ENCODE peak calls at places on chromosome X, in eight cellular contexts. H is dorsolateral prefrontal cortex, P is fibroblast of pulmonary artery, L is cardiac fibroblast, W is fibroblast of mammary gland, D is body of pancreas, S is heart left ventricle, N is psoas muscle. Q is an unnamed sample.

GRCh38 chrX:134670241-134670811 is 12.1 kb upstream of the PLAC1 start:
- DNase-seq in H (no peak), P (peak; percentile 63), L (peak; percentile 78), W (peak; percentile 64), D (peak; percentile 63), S (no peak), N (peak; percentile 12), Q (peak; percentile 81)

GRCh38 chrX:152206426-152206825 is 68.0 kb upstream of the MAGEA10 start:
- DNase-seq in H (no peak), P (no peak), L (no peak), W (no peak), D (no peak), S (no peak), N (no peak), Q (no peak)

GRCh38 chrX:37644381-37645305 is 40.9 kb upstream of the XK start:
- DNase-seq in H (no peak), P (no peak), L (no peak), W (no peak), D (no peak), S (no peak), N (no peak), Q (no peak)

GRCh38 chrX:2495595-2495994 is 5.2 kb downstream of the DHRSX start:
- DNase-seq in H (no peak), P (no peak), L (no peak), W (no peak), D (no peak), S (no peak), N (no peak), Q (no peak)

GRCh38 chrX:134396174-134396573 is 63.8 kb upstream of the HPRT1 start:
- DNase-seq in H (no peak), P (peak; percentile 21), L (peak; percentile 30), W (peak; percentile 30), D (no peak), S (no peak), N (no peak), Q (peak; percentile 19)

GRCh38 chrX:55057691-55058249 is 17.1 kb upstream of the PAGE2B start:
- DNase-seq in H (no peak), P (peak; percentile 62), L (peak; percentile 49), W (peak; percentile 36), D (peak; percentile 37), S (no peak), N (no peak), Q (peak; percentile 33)

GRCh38 chrX:76453737-76454406 is 26.4 kb downstream of the MAGEE1 start:
- DNase-seq in H (no peak), P (no peak), L (no peak), W (no peak), D (peak; percentile 78), S (no peak), N (no peak), Q (no peak)

GRCh38 chrX:56368962-56369361 is 136.8 kb downstream of the KLF8 start:
- DNase-seq in H (no peak), P (no peak), L (no peak), W (no peak), D (no peak), S (no peak), N (no peak), Q (no peak)

GRCh38 chrX:154751121-154751668 is 318 bp upstream of the GAB3 start:
- DNase-seq in H (no peak), P (no peak), L (no peak), W (no peak), D (no peak), S (no peak), N (peak; percentile 16), Q (no peak)

GRCh38 chrX:11724122-11725017 is 33.7 kb upstream of the MSL3 start:
- DNase-seq in H (no peak), P (peak; percentile 58), L (peak; percentile 56), W (peak; percentile 57), D (no peak), S (no peak), N (no peak), Q (peak; percentile 48)

GRCh38 chrX:128623361-128623760 is 571.2 kb upstream of the ACTRT1 start:
- DNase-seq in H (no peak), P (no peak), L (no peak), W (no peak), D (no peak), S (no peak), N (no peak), Q (no peak)

GRCh38 chrX:40098264-40099045 is 697 bp upstream of the BCOR start:
- DNase-seq in H (no peak), P (no peak), L (peak; percentile 63), W (no peak), D (peak; percentile 68), S (peak; percentile 42), N (peak; percentile 40), Q (peak; percentile 63)

GRCh38 chrX:124504106-124504983 is 158.0 kb downstream of the SH2D1A start:
- DNase-seq in H (no peak), P (no peak), L (no peak), W (peak; percentile 2), D (no peak), S (no peak), N (no peak), Q (no peak)

GRCh38 chrX:147948531-147948930 is 32.6 kb upstream of the FMR1NB start:
- DNase-seq in H (no peak), P (no peak), L (no peak), W (no peak), D (no peak), S (no peak), N (no peak), Q (no peak)

GRCh38 chrX:40173662-40174593 is 76.2 kb upstream of the BCOR start:
- DNase-seq in H (no peak), P (no peak), L (no peak), W (no peak), D (peak; percentile 65), S (peak; percentile 34), N (peak; percentile 35), Q (peak; percentile 25)

GRCh38 chrX:47513697-47514085 is 30.7 kb upstream of the ZNF41 start:
- DNase-seq in H (no peak), P (no peak), L (peak; percentile 19), W (peak; percentile 35), D (no peak), S (no peak), N (no peak), Q (peak; percentile 77)

GRCh38 chrX:88940904-88941303 is 193.9 kb downstream of the CPXCR1 start:
- DNase-seq in H (no peak), P (no peak), L (no peak), W (no peak), D (no peak), S (no peak), N (no peak), Q (no peak)

GRCh38 chrX:116781926-116782325 is 319.1 kb upstream of the CT83 start:
- DNase-seq in H (no peak), P (no peak), L (no peak), W (no peak), D (no peak), S (no peak), N (peak; percentile 16), Q (no peak)

GRCh38 chrX:115030635-115031034 is 13.2 kb upstream of the IL13RA2 start:
- DNase-seq in H (no peak), P (no peak), L (no peak), W (no peak), D (no peak), S (peak; percentile 5), N (no peak), Q (no peak)

GRCh38 chrX:81201692-81202412 is at the start of the genes HMGN5 and SH3BGRL:
- DNase-seq in H (peak; percentile 61), P (peak; percentile 91), L (peak; percentile 93), W (peak; percentile 88), D (peak; percentile 91), S (peak; percentile 80), N (peak; percentile 76), Q (peak; percentile 89)

GRCh38 chrX:22041931-22042530 is 9.9 kb downstream of the PHEX start:
- DNase-seq in H (no peak), P (no peak), L (no peak), W (no peak), D (no peak), S (no peak), N (no peak), Q (no peak)
- H3K4me3 ChIP-seq in H (no peak overlapping the region), P (no peak overlapping the region), L (no peak overlapping the region), W (no peak overlapping the region), D (no peak overlapping the region), S (no peak overlapping the region), N (no peak overlapping the region), Q (no peak overlapping the region)

GRCh38 chrX:54043084-54043483 is 1.2 kb downstream of the PHF8 start:
- DNase-seq in H (no peak), P (no peak), L (no peak), W (no peak), D (no peak), S (no peak), N (no peak), Q (no peak)

GRCh38 chrX:54045563-54046228 is 1.4 kb upstream of the PHF8 start:
- DNase-seq in H (no peak), P (no peak), L (no peak), W (no peak), D (no peak), S (no peak), N (no peak), Q (no peak)

GRCh38 chrX:54044877-54045328 is 630 bp upstream of the PHF8 start:
- DNase-seq in H (no peak), P (no peak), L (no peak), W (no peak), D (no peak), S (no peak), N (no peak), Q (no peak)

GRCh38 chrX:54043696-54044125 is 562 bp downstream of the PHF8 start:
- DNase-seq in H (peak; percentile 18), P (peak; percentile 14), L (peak; percentile 44), W (peak; percentile 17), D (peak; percentile 38), S (peak; percentile 23), N (peak; percentile 24), Q (peak; percentile 42)

GRCh38 chrX:54044126-54044876 is at the start of gene PHF8:
- DNase-seq in H (peak; percentile 87), P (peak; percentile 95), L (peak; percentile 97), W (peak; percentile 90), D (peak; percentile 96), S (peak; percentile 94), N (peak; percentile 94), Q (peak; percentile 96)
- TF ChIP-seq CTCF in H (no peak), P (no peak), L (peak; percentile 9), W (no peak), D (no peak), S (no peak), N (no peak), Q (no peak)

GRCh38 chrX:70478521-70478920 is 33.9 kb downstream of the DLG3 start:
- DNase-seq in H (no peak), P (no peak), L (no peak), W (peak; percentile 63), D (no peak), S (no peak), N (no peak), Q (peak; percentile 51)
- H3K4me3 ChIP-seq in H (no peak overlapping the region), P (no peak overlapping the region), L (no peak overlapping the region), W (peak overlapping the region; percentile 7), D (no peak overlapping the region), S (no peak overlapping the region), N (no peak overlapping the region), Q (no peak overlapping the region)

DNA sequence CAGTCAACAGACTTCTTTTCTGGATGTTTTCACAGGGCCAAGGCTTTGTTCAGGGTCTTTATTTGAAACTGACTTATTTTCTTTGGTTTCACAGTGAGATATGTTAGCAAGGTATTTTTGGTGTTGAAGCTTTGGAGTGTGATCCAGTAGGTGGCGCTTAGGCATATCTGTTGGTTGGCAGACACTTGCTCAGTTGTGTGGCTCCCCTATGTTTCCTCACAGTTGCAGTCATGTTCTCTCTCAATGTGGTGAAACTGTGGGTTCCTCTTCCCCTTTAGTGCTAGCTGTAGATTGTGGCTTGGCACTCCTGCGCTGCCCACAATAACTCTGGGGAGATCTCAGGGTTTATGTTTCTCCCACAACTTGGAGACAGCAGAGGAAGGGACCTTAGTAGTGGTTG is 460.8 kb downstream of the SLITRK2 start:
- DNase-seq in H (no peak), P (no peak), L (no peak), W (no peak), D (no peak), S (no peak), N (no peak), Q (no peak)
- TF ChIP-seq CTCF in H (no peak), P (no peak), L (no peak), W (no peak), D (no peak), S (no peak), N (no peak), Q (no peak)

Q was measured in fibroblast of villous mesenchyme.